ENCODE peak calls at places on chromosomes 4 and X, in four cellular contexts. One of them, this sample, is unnamed.

GRCh38 chr4:183503497-183504063 is 1.3 kb upstream of the ING2 start:
- DNase-seq in epithelial cell of esophagus: peak
- DNase-seq in prostate gland: no peak
- DNase-seq in stomach: no peak
- DNase-seq in this sample: no peak

GRCh38 chr4:14924945-14925344 is 77.3 kb upstream of the CPEB2 start:
- DNase-seq in epithelial cell of esophagus: peak
- DNase-seq in stomach: no peak
- DNase-seq in prostate gland: no peak
- DNase-seq in this sample: no peak

GRCh38 chr4:186307497-186307896 is 41.5 kb downstream of the F11 start:
- DNase-seq in epithelial cell of esophagus: no peak
- DNase-seq in stomach: no peak
- DNase-seq in prostate gland: no peak
- DNase-seq in this sample: no peak

GRCh38 chrX:378443-378842 is 8.3 kb downstream of the PPP2R3B start:
- DNase-seq in epithelial cell of esophagus: no peak
- DNase-seq in stomach: no peak
- DNase-seq in prostate gland: no peak
- DNase-seq in this sample: no peak

GRCh38 chr4:72592076-72592475 is 23.1 kb upstream of the ADAMTS3 start:
- DNase-seq in stomach: no peak
- DNase-seq in prostate gland: no peak
- DNase-seq in epithelial cell of esophagus: no peak
- DNase-seq in this sample: no peak

GRCh38 chr4:15233626-15234025 is 194.2 kb upstream of the C1QTNF7 start:
- DNase-seq in stomach: no peak
- DNase-seq in epithelial cell of esophagus: no peak
- DNase-seq in prostate gland: no peak
- DNase-seq in this sample: no peak

GRCh38 chr4:48899950-48900349 is 6.6 kb downstream of the OCIAD2 start:
- DNase-seq in prostate gland: no peak
- DNase-seq in stomach: no peak
- DNase-seq in epithelial cell of esophagus: no peak
- DNase-seq in this sample: no peak

GRCh38 chrX:129925305-129926092 is 19.5 kb downstream of the UTP14A start:
- DNase-seq in prostate gland: peak
- DNase-seq in epithelial cell of esophagus: peak
- DNase-seq in stomach: peak
- DNase-seq in this sample: peak

GRCh38 chrX:14359727-14360126 is 169.6 kb upstream of the GLRA2 start:
- DNase-seq in stomach: no peak
- DNase-seq in prostate gland: no peak
- DNase-seq in epithelial cell of esophagus: no peak
- DNase-seq in this sample: no peak

GRCh38 chr4:8188743-8189550 is 10.1 kb upstream of the SH3TC1 start:
- DNase-seq in prostate gland: peak
- DNase-seq in stomach: peak
- DNase-seq in epithelial cell of esophagus: peak
- DNase-seq in this sample: no peak

GRCh38 chrX:29687687-29688086 is 527.7 kb upstream of the MAGEB2 start:
- DNase-seq in stomach: no peak
- DNase-seq in epithelial cell of esophagus: peak
- DNase-seq in prostate gland: no peak
- DNase-seq in this sample: peak

GRCh38 chr4:110625593-110626292 is 2.9 kb upstream of the PITX2 start:
- DNase-seq in epithelial cell of esophagus: no peak
- DNase-seq in prostate gland: no peak
- DNase-seq in stomach: no peak
- DNase-seq in this sample: no peak
- TF ChIP-seq CTCF in epithelial cell of esophagus: no peak
- TF ChIP-seq CTCF in prostate gland: no peak
- TF ChIP-seq CTCF in stomach: no peak
- TF ChIP-seq CTCF in this sample: no peak

GRCh38 chr4:155799106-155799793 is 40.4 kb downstream of the GUCY1B1 start:
- DNase-seq in epithelial cell of esophagus: no peak
- DNase-seq in stomach: no peak
- DNase-seq in prostate gland: no peak
- DNase-seq in this sample: no peak

GRCh38 chr4:155794589-155794988 is 35.8 kb downstream of the GUCY1B1 start:
- DNase-seq in stomach: no peak
- DNase-seq in epithelial cell of esophagus: no peak
- DNase-seq in prostate gland: no peak
- DNase-seq in this sample: no peak

GRCh38 chr4:155799794-155800123 is 40.9 kb downstream of the GUCY1B1 start:
- DNase-seq in prostate gland: no peak
- DNase-seq in stomach: no peak
- DNase-seq in epithelial cell of esophagus: no peak
- DNase-seq in this sample: no peak

GRCh38 chr4:155800685-155801343 is 42.0 kb downstream of the GUCY1B1 start:
- DNase-seq in stomach: no peak
- DNase-seq in prostate gland: no peak
- DNase-seq in epithelial cell of esophagus: no peak
- DNase-seq in this sample: no peak

GRCh38 chr4:155796031-155796430 is 37.2 kb downstream of the GUCY1B1 start:
- DNase-seq in stomach: no peak
- DNase-seq in prostate gland: no peak
- DNase-seq in epithelial cell of esophagus: peak
- DNase-seq in this sample: peak
- TF ChIP-seq CTCF in stomach: no peak
- TF ChIP-seq CTCF in prostate gland: no peak
- TF ChIP-seq CTCF in epithelial cell of esophagus: peak
- TF ChIP-seq CTCF in this sample: peak

GRCh38 chrX:132940727-132941162 is 17.7 kb downstream of the HS6ST2 start:
- DNase-seq in prostate gland: no peak
- DNase-seq in stomach: no peak
- DNase-seq in epithelial cell of esophagus: peak
- DNase-seq in this sample: no peak
- TF ChIP-seq CTCF in prostate gland: no peak
- TF ChIP-seq CTCF in stomach: no peak
- TF ChIP-seq CTCF in epithelial cell of esophagus: no peak
- TF ChIP-seq CTCF in this sample: no peak

GRCh38 chr4:138555584-138555983 is 313.4 kb upstream of the SLC7A11 start:
- DNase-seq in stomach: no peak
- DNase-seq in prostate gland: no peak
- DNase-seq in epithelial cell of esophagus: peak
- DNase-seq in this sample: peak
- TF ChIP-seq CTCF in stomach: no peak
- TF ChIP-seq CTCF in prostate gland: no peak
- TF ChIP-seq CTCF in epithelial cell of esophagus: peak
- TF ChIP-seq CTCF in this sample: peak